ENCODE peak calls at places on chromosome 20, in ten cellular contexts. U, Q, H, P, S, E, L, G, Y and V are unnamed samples.

GRCh38 chr20:5510446-5510845 is 193.7 kb upstream of the PROKR2 start:
- DNase-seq in U (no peak), Q (no peak), H (no peak), P (no peak), S (no peak), E (no peak), L (peak), G (no peak), Y (no peak), V (no peak)

GRCh38 chr20:20237093-20237959 is 130.6 kb upstream of the INSM1 start:
- DNase-seq in U (peak), Q (peak), H (peak), P (no peak), S (peak), E (peak), L (peak), G (peak), Y (peak), V (no peak)

GRCh38 chr20:8131598-8132014 is 460 bp upstream of the PLCB1 start:
- DNase-seq in U (peak), Q (peak), H (no peak), P (no peak), S (no peak), E (no peak), L (peak), G (no peak), Y (peak), V (no peak)

GRCh38 chr20:43736588-43737091 is 9.8 kb upstream of the GTSF1L start:
- DNase-seq in U (no peak), Q (no peak), H (no peak), P (no peak), S (no peak), E (no peak), L (no peak), G (no peak), Y (no peak), V (no peak)

GRCh38 chr20:17881741-17882064 is 86.9 kb downstream of the SNX5 start:
- DNase-seq in U (no peak), Q (no peak), H (no peak), P (no peak), S (no peak), E (no peak), L (no peak), G (no peak), Y (no peak), V (no peak)

GRCh38 chr20:43564993-43565757 is 6.3 kb downstream of the SGK2 start:
- DNase-seq in U (no peak), Q (no peak), H (no peak), P (no peak), S (peak), E (no peak), L (no peak), G (no peak), Y (no peak), V (no peak)

GRCh38 chr20:23334111-23334510 is 16.5 kb upstream of the NXT1 start:
- DNase-seq in U (no peak), Q (no peak), H (no peak), P (no peak), S (no peak), E (no peak), L (no peak), G (no peak), Y (no peak), V (no peak)

GRCh38 chr20:60057866-60058807 is 99.9 kb downstream of the CDH26 start:
- DNase-seq in U (no peak), Q (no peak), H (peak), P (no peak), S (no peak), E (no peak), L (peak), G (peak), Y (no peak), V (no peak)

GRCh38 chr20:21175433-21175832 is 49.6 kb downstream of the KIZ start:
- DNase-seq in U (no peak), Q (peak), H (no peak), P (no peak), S (no peak), E (no peak), L (no peak), G (no peak), Y (no peak), V (no peak)

GRCh38 chr20:11941593-11942261 is 24.0 kb downstream of the BTBD3 start:
- DNase-seq in U (no peak), Q (no peak), H (no peak), P (no peak), S (no peak), E (no peak), L (no peak), G (no peak), Y (no peak), V (no peak)

GRCh38 chr20:24699321-24700165 is 230.1 kb downstream of the SYNDIG1 start:
- DNase-seq in U (peak), Q (no peak), H (no peak), P (no peak), S (peak), E (no peak), L (no peak), G (no peak), Y (no peak), V (no peak)

GRCh38 chr20:52747736-52748135 is 224.4 kb upstream of the TSHZ2 start:
- DNase-seq in U (peak), Q (peak), H (no peak), P (no peak), S (no peak), E (peak), L (peak), G (no peak), Y (no peak), V (no peak)

GRCh38 chr20:1861347-1861987 is 33.7 kb upstream of the SIRPA start:
- DNase-seq in U (no peak), Q (no peak), H (peak), P (no peak), S (no peak), E (peak), L (peak), G (no peak), Y (no peak), V (no peak)

GRCh38 chr20:15792855-15793254 is 780.4 kb downstream of the KIF16B start:
- DNase-seq in U (no peak), Q (no peak), H (no peak), P (no peak), S (no peak), E (no peak), L (no peak), G (no peak), Y (no peak), V (no peak)

DNA sequence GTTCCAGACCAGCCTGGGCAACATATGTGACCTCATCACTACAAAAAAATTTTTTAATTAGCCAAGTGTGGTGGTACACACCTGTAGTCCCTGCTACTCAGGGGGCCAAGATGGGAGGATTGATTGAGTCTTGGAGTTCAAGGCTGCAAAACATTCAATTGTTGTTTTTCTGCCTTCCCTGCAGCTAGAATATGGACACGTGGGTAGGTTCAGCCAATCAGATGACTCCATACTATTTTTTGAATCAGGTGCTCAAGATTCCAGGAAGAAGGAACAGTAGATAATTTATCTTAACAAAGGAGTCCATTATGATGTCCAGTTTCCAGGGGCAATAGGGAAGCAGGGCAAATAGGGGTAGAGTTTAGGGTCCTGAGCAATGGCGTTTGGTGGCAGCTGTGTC is 2.4 kb upstream of the DEFB119 start:
- DNase-seq in U (no peak), Q (no peak), H (no peak), P (no peak), S (no peak), E (no peak), L (no peak), G (no peak), Y (no peak), V (no peak)
- H3K4me3 ChIP-seq in U (no peak), Q (no peak), H (no peak), P (no peak), S (no peak), E (no peak), L (no peak), G (no peak), Y (no peak), V (no peak)

DNA sequence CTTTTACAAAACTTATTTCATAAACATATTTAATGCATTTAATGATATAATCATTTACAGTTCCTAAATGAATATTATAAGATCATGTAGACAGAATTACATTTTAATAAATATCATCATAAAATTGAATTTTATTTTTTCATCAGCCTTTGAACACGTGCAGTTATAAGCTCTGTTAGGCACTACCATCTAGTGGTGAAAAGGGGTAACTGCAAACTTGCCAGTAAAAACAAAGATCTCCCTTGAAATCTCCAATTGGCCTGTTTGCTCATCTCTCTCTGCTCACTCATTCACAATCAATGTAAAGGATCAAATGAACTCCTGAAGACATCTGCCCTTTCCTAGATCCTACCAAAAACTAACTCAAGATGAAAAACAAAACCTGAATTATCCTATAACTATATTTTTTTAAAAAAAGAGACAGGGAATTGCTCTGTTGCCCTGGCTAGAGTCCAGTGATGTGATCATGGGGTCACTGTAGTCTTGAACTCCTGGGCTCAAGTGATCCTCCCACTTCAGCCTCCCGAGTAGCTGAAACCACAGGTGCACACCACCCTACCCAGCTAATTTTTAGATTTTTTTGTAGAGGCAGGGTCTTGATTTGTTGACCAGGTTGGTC is 31.7 kb downstream of the SAMHD1 start:
- DNase-seq in U (peak), Q (peak), H (no peak), P (no peak), S (no peak), E (peak), L (peak), G (peak), Y (peak), V (no peak)
- TF ChIP-seq CTCF in U (peak), Q (peak), H (peak), P (peak), S (peak), E (peak), L (peak), G (peak), Y (peak), V (peak)

GRCh38 chr20:53914861-53915458 is 155.4 kb downstream of the BCAS1 start:
- DNase-seq in U (no peak), Q (no peak), H (no peak), P (no peak), S (no peak), E (no peak), L (no peak), G (no peak), Y (no peak), V (no peak)

GRCh38 chr20:53915459-53916172 is 154.8 kb downstream of the BCAS1 start:
- DNase-seq in U (peak), Q (peak), H (peak), P (peak), S (peak), E (peak), L (peak), G (peak), Y (peak), V (no peak)

GRCh38 chr20:53916173-53916512 is 154.3 kb downstream of the BCAS1 start:
- DNase-seq in U (no peak), Q (no peak), H (no peak), P (no peak), S (no peak), E (no peak), L (no peak), G (no peak), Y (no peak), V (no peak)

GRCh38 chr20:53911301-53911700 is 159.1 kb downstream of the BCAS1 start:
- DNase-seq in U (no peak), Q (no peak), H (peak), P (no peak), S (no peak), E (no peak), L (no peak), G (no peak), Y (no peak), V (no peak)

GRCh38 chr20:53914091-53914860 is 156.1 kb downstream of the BCAS1 start:
- DNase-seq in U (peak), Q (no peak), H (peak), P (no peak), S (no peak), E (no peak), L (peak), G (peak), Y (no peak), V (no peak)
- H3K4me3 ChIP-seq in U (no peak), Q (peak), H (no peak), P (no peak), S (peak), E (no peak), L (no peak), G (no peak), Y (no peak), V (peak)

GRCh38 chr20:58869662-58870227 is 17.2 kb downstream of the GNAS start:
- DNase-seq in U (no peak), Q (no peak), H (no peak), P (no peak), S (no peak), E (no peak), L (no peak), G (no peak), Y (no peak), V (no peak)

GRCh38 chr20:58870293-58871014 is 17.9 kb downstream of the GNAS start:
- DNase-seq in U (peak), Q (peak), H (peak), P (no peak), S (peak), E (peak), L (peak), G (peak), Y (no peak), V (no peak)

GRCh38 chr20:58867211-58867610 is 14.7 kb downstream of the GNAS start:
- DNase-seq in U (peak), Q (no peak), H (no peak), P (no peak), S (no peak), E (no peak), L (peak), G (no peak), Y (no peak), V (no peak)

GRCh38 chr20:58871533-58872102 is 19.1 kb downstream of the GNAS start:
- DNase-seq in U (no peak), Q (no peak), H (no peak), P (no peak), S (no peak), E (no peak), L (no peak), G (no peak), Y (no peak), V (no peak)

DNA sequence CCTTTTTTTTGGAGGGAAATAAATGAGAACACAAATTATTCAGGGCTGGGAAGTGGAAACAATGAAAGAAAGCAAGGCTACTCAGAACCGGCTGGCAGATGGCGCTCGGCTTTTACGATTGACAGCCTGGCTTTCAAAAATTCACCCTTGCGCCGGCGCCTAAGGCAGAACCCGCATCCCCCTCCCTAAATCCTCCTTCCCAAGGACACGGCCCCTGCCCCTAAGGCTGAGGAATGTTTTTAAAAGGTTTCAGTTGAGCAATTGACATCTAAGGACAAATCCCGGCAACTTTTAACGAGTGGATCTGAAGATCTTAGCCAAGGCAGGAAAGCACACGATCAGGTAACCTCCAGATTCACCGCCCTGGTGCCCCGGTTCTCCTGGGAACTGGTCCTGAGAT is 16.3 kb downstream of the GNAS start:
- DNase-seq in U (no peak), Q (no peak), H (no peak), P (no peak), S (no peak), E (no peak), L (no peak), G (no peak), Y (no peak), V (no peak)
- TF ChIP-seq CTCF in U (no peak), Q (peak), H (no peak), P (peak), S (peak), E (no peak), L (peak), G (peak), Y (peak), V (peak)

GRCh38 chr20:45985573-45985972 is 13.6 kb upstream of the ZNF335 start:
- DNase-seq in U (no peak), Q (no peak), H (no peak), P (no peak), S (no peak), E (peak), L (peak), G (no peak), Y (no peak), V (no peak)
- H3K4me3 ChIP-seq in U (no peak), Q (no peak), H (no peak), P (no peak), S (no peak), E (no peak), L (no peak), G (no peak), Y (no peak), V (no peak)